ENCODE peak calls at places on chromosomes 4 and X, in four cellular contexts. L, A, G and I are unnamed samples.

GRCh38 chr4:99612281-99612680 is 37.7 kb downstream of the MTTP start:
- DNase-seq in L (no peak), A (no peak), G (no peak), I (no peak)

GRCh38 chr4:3461515-3462291 is 1.4 kb upstream of the DOK7 start:
- DNase-seq in L (no peak), A (no peak), G (no peak), I (no peak)

GRCh38 chr4:123843137-123843536 is 446.5 kb downstream of the SPRY1 start:
- DNase-seq in L (no peak), A (no peak), G (no peak), I (no peak)

GRCh38 chrX:48904626-48905025 is 6.8 kb downstream of the SLC35A2 start:
- DNase-seq in L (no peak), A (no peak), G (no peak), I (no peak)

GRCh38 chr4:177023951-177024350 is 231.2 kb upstream of the VEGFC start:
- DNase-seq in L (no peak), A (no peak), G (no peak), I (no peak)

GRCh38 chr4:34932591-34932990 is 1311.7 kb downstream of the ARAP2 start:
- DNase-seq in L (no peak), A (no peak), G (no peak), I (no peak)

GRCh38 chr4:83604315-83604714 is 68.4 kb downstream of the GPAT3 start:
- DNase-seq in L (no peak), A (no peak), G (no peak), I (no peak)

GRCh38 chr4:17817027-17817426 is 6.2 kb downstream of the NCAPG start:
- DNase-seq in L (no peak), A (peak), G (no peak), I (no peak)

GRCh38 chrX:103002576-103002975 is 61.4 kb downstream of the BEX1 start:
- DNase-seq in L (no peak), A (no peak), G (no peak), I (no peak)

GRCh38 chrX:17535229-17535628 is 160.2 kb downstream of the NHS start:
- DNase-seq in L (no peak), A (peak), G (peak), I (no peak)

GRCh38 chr4:146255874-146256273 is 41.5 kb downstream of the REELD1 start:
- DNase-seq in L (no peak), A (no peak), G (no peak), I (no peak)

GRCh38 chr4:41323706-41324105 is 67.0 kb downstream of the UCHL1 start:
- DNase-seq in L (no peak), A (no peak), G (no peak), I (no peak)

GRCh38 chrX:362351-362750 is 24.4 kb downstream of the PPP2R3B start:
- DNase-seq in L (no peak), A (no peak), G (no peak), I (no peak)

GRCh38 chr4:155392486-155393184 is 15.9 kb upstream of the MAP9 start:
- DNase-seq in L (no peak), A (no peak), G (no peak), I (no peak)

GRCh38 chr4:187387709-187388108 is 607.9 kb upstream of the ZFP42 start:
- DNase-seq in L (no peak), A (no peak), G (no peak), I (no peak)

GRCh38 chrX:49111846-49112245 is 11.7 kb downstream of the GPKOW start:
- DNase-seq in L (no peak), A (no peak), G (no peak), I (no peak)

GRCh38 chr4:148238086-148238485 is 204.1 kb downstream of the NR3C2 start:
- DNase-seq in L (no peak), A (no peak), G (no peak), I (no peak)

GRCh38 chrX:40244116-40244515 is 146.4 kb upstream of the BCOR start:
- DNase-seq in L (no peak), A (no peak), G (no peak), I (no peak)

GRCh38 chrX:104697264-104697663 is 131.3 kb downstream of the IL1RAPL2 start:
- DNase-seq in L (no peak), A (peak), G (no peak), I (no peak)